ENCODE peak calls at places on chromosomes 5 and 9, in five cellular contexts. E, V, J, A and B are unnamed samples.

GRCh38 chr5:59542841-59543825 is 350.4 kb downstream of the PDE4D start:
- DNase-seq in V (no peak), E (no peak), A (no peak), J (no peak), B (peak; percentile 69)

GRCh38 chr9:129273941-129274709 is 96.1 kb upstream of the IER5L start:
- DNase-seq in V (peak; percentile 34), J (peak; percentile 3), E (no peak), A (no peak), B (no peak)

GRCh38 chr9:123135458-123135857 is 102.0 kb downstream of the GPR21 start:
- DNase-seq in A (no peak), E (no peak), V (no peak), J (no peak), B (no peak)

GRCh38 chr5:126811515-126812198 is 34.7 kb downstream of the LMNB1 start:
- DNase-seq in V (no peak), E (peak; percentile 80), J (no peak), A (no peak), B (no peak)

GRCh38 chr5:7363067-7363677 is 32.8 kb upstream of the ADCY2 start:
- DNase-seq in V (no peak), J (no peak), A (no peak), E (no peak), B (no peak)

GRCh38 chr5:88787856-88788255 is 95.1 kb downstream of the MEF2C start:
- DNase-seq in E (no peak), V (no peak), J (no peak), A (no peak), B (no peak)

GRCh38 chr9:19631181-19631580 is 157.7 kb downstream of the SLC24A2 start:
- DNase-seq in J (no peak), A (no peak), E (no peak), V (no peak), B (no peak)

GRCh38 chr5:180284161-180284560 is 7.7 kb downstream of the MAPK9 start:
- DNase-seq in V (no peak), E (no peak), A (no peak), J (no peak), B (no peak)

GRCh38 chr5:170638454-170639220 is 134.8 kb downstream of the KCNIP1 start:
- DNase-seq in E (peak; percentile 28), A (peak; percentile 76), J (peak; percentile 47), V (peak; percentile 78), B (peak; percentile 64)

GRCh38 chr5:98586581-98586980 is 186.9 kb upstream of the RGMB start:
- DNase-seq in V (no peak), E (no peak), J (no peak), A (no peak), B (no peak)

GRCh38 chr9:100465765-100466164 is 7.2 kb upstream of the TMEFF1 start:
- DNase-seq in J (no peak), A (no peak), V (no peak), E (no peak), B (no peak)

GRCh38 chr5:166582416-166582815 is 1709.0 kb upstream of the WWC1 start:
- DNase-seq in A (no peak), E (no peak), V (no peak), J (no peak), B (no peak)

GRCh38 chr5:90747175-90747574 is 188.6 kb downstream of the ADGRV1 start:
- DNase-seq in A (no peak), J (no peak), E (no peak), V (no peak), B (no peak)

GRCh38 chr5:110785356-110785755 is 46.5 kb downstream of the SLC25A46 start:
- DNase-seq in V (no peak), E (peak; percentile 60), J (no peak), A (no peak), B (no peak)

GRCh38 chr5:67831081-67831480 is 384.5 kb upstream of the PIK3R1 start:
- DNase-seq in A (no peak), E (no peak), J (no peak), V (no peak), B (no peak)

GRCh38 chr9:76583256-76583655 is 124.3 kb downstream of the GCNT1 start:
- DNase-seq in A (no peak), J (no peak), V (no peak), E (no peak), B (no peak)

GRCh38 chr5:2128696-2129340 is 246.1 kb upstream of the IRX4 start:
- DNase-seq in V (no peak), A (no peak), J (no peak), E (no peak), B (no peak)
- TF ChIP-seq POLR2A in V (no peak), A (no peak), J (no peak), E (no peak), B (no peak)

GRCh38 chr5:143206194-143207053 is 197.1 kb downstream of the NR3C1 start:
- DNase-seq in J (no peak), A (no peak), V (no peak), E (no peak), B (no peak)

GRCh38 chr5:143207058-143207457 is 196.4 kb downstream of the NR3C1 start:
- DNase-seq in A (no peak), J (no peak), V (no peak), E (no peak), B (no peak)

GRCh38 chr5:143208781-143209510 is 194.5 kb downstream of the NR3C1 start:
- DNase-seq in V (no peak), J (no peak), E (peak; percentile 47), A (no peak), B (no peak)

GRCh38 chr5:143208365-143208641 is 195.2 kb downstream of the NR3C1 start:
- DNase-seq in A (no peak), J (no peak), V (no peak), E (no peak), B (no peak)

GRCh38 chr5:143207563-143208364 is 195.7 kb downstream of the NR3C1 start:
- DNase-seq in V (no peak), E (peak; percentile 15), J (no peak), A (no peak), B (no peak)
- TF ChIP-seq POLR2A in V (no peak), E (no peak), J (no peak), A (no peak), B (no peak)

GRCh38 chr5:378976-379742 is 57.6 kb downstream of the AHRR start:
- DNase-seq in V (peak; percentile 58), J (peak; percentile 18), A (no peak), E (peak; percentile 89), B (no peak)
- TF ChIP-seq POLR2A in V (no peak), J (no peak), A (no peak), E (peak; percentile 50), B (no peak)

GRCh38 chr5:131818001-131818724 is 21.3 kb upstream of the FNIP1 start:
- DNase-seq in J (no peak), A (no peak), V (no peak), E (no peak), B (no peak)

GRCh38 chr5:131810510-131811249 is 13.9 kb upstream of the FNIP1 start:
- DNase-seq in A (no peak), E (peak; percentile 41), V (no peak), J (no peak), B (no peak)

GRCh38 chr5:131814990-131815389 is 18.2 kb upstream of the FNIP1 start:
- DNase-seq in A (peak; percentile 46), J (no peak), E (peak; percentile 91), V (no peak), B (no peak)

GRCh38 chr5:131812371-131813160 is 15.7 kb upstream of the FNIP1 start:
- DNase-seq in J (no peak), E (no peak), V (no peak), A (no peak), B (no peak)
- TF ChIP-seq POLR2A in J (no peak), E (no peak), V (no peak), A (no peak), B (no peak)

GRCh38 chr5:10354048-10354872 is 765 bp downstream of the MARCHF6 start:
- DNase-seq in E (peak; percentile 50), J (no peak), A (no peak), V (no peak), B (peak; percentile 43)

GRCh38 chr5:10352404-10353240 is 873 bp upstream of the MARCHF6 start:
- DNase-seq in V (no peak), E (peak; percentile 52), A (no peak), J (no peak), B (no peak)

GRCh38 chr5:10355071-10355889 is 1.8 kb downstream of the MARCHF6 start:
- DNase-seq in E (peak; percentile 71), V (no peak), A (no peak), J (no peak), B (no peak)

GRCh38 chr5:10351882-10352395 is 1.6 kb upstream of the MARCHF6 start:
- DNase-seq in A (no peak), J (no peak), E (no peak), V (no peak), B (no peak)

DNA sequence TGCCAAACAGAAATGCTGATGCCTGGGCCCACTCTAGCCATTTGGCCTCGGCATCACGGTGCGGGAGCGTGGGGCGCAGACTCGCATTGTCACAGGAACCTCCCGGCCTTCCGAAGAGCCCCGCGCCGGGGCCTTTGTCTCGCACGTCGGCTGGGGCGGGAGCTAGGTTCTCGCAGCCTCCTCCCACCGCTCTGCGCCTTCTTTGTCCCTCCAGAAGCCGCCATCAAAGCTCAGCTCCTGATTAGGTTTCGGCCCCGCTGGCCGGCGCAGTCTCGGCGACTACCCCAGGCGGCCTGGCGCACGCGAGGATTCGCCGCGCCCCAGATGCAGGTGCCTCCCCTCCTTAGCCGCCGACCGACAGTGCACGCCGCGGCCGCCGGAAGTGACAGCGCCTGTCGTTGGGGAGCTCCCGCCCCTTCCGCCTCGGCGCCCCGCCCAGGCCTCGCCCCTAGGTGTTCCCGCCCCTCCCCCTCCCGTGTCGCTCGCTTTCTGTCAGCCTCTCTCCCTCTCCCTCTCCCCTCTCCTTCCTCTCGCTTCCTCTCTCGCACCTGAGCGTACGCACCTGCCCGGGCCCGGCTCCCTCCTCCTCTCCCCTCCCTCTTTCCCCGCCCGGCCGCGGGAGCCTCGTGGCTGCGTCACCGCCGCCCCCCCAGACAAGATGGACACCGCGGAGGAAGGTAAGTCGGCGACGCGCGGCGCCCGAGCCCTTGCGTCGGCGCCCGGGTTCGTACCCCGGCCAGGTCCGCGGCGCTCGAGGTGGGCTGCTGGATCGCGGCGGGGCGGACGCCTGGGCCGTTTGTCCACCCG is at the start of gene MARCHF6:
- DNase-seq in J (peak; percentile 96), A (peak; percentile 78), E (peak; percentile 84), V (peak; percentile 98), B (peak; percentile 95)
- TF ChIP-seq POLR2A in J (peak; percentile 82), A (peak; percentile 96), E (peak; percentile 89), V (no peak), B (peak; percentile 17)

DNA sequence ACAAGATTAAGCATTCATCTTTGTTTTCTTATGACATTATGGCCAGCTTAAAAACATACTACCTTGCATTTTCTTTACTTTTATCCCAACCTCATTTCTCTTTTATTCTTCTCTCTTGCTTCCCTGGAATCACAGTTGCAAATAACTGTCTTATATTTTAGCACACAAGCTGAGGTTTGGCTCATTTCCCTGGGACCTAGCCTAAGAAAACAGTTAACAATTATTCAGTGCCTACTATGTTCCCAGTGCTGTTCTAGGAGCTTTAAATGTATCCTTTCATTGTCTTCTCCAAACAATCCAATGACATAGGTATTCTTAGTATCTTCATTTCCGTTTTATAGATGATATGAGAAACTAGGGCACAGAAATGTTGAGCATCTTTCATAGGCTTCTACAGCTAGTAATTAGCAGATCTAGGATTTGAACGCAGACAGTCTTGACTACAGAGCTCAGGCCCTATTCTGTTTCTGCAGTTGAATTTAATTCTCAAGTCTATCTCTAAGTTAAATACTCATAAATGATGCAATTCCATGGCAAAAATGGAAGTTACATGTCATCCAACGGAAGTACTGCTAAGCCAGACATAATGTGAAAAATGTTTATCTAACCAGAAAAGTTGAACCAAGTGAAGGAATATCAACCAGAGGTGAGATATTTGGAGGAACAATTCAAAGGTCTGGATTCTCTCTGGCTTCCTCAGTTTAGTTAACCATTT is 52.3 kb upstream of the MTAP start:
- DNase-seq in A (no peak), J (no peak), V (no peak), E (no peak), B (no peak)
- TF ChIP-seq POLR2A in A (no peak), J (no peak), V (no peak), E (no peak), B (no peak)

GRCh38 chr5:163460562-163461176 is at the start of gene HMMR:
- DNase-seq in J (no peak), A (no peak), V (no peak), E (peak; percentile 23), B (no peak)
- TF ChIP-seq POLR2A in J (no peak), A (peak; percentile 74), V (no peak), E (no peak), B (no peak)